ENCODE peak calls at places on chromosomes 3 and 15, in five cellular contexts. One of them, this sample, is unnamed.

GRCh38 chr15:40100133-40100946 is 8.3 kb downstream of the BMF start:
- DNase-seq in HFF-Myc: no peak
- DNase-seq in HepG2: no peak
- DNase-seq in Panc1: no peak
- DNase-seq in AG04450: no peak
- DNase-seq in this sample: no peak

GRCh38 chr3:185764168-185764988 is 60.5 kb downstream of the IGF2BP2 start:
- DNase-seq in HFF-Myc: no peak
- DNase-seq in HepG2: no peak
- DNase-seq in Panc1: no peak
- DNase-seq in AG04450: no peak
- DNase-seq in this sample: no peak

GRCh38 chr3:38533285-38533994 is 37.3 kb downstream of the EXOG start:
- DNase-seq in HFF-Myc: no peak
- DNase-seq in HepG2: no peak
- DNase-seq in Panc1: no peak
- DNase-seq in AG04450: no peak
- DNase-seq in this sample: no peak

GRCh38 chr15:67142142-67143092 is 77.0 kb downstream of the SMAD3 start:
- DNase-seq in HFF-Myc: no peak
- DNase-seq in HepG2: no peak
- DNase-seq in Panc1: no peak
- DNase-seq in AG04450: no peak
- DNase-seq in this sample: no peak

GRCh38 chr15:97521390-97521789 is 439.1 kb upstream of the ARRDC4 start:
- DNase-seq in HFF-Myc: no peak
- DNase-seq in HepG2: no peak
- DNase-seq in Panc1: no peak
- DNase-seq in AG04450: no peak
- DNase-seq in this sample: no peak

GRCh38 chr3:96719921-96720320 is 94.5 kb upstream of the EPHA6 start:
- DNase-seq in HFF-Myc: no peak
- DNase-seq in HepG2: no peak
- DNase-seq in Panc1: no peak
- DNase-seq in AG04450: no peak
- DNase-seq in this sample: no peak

GRCh38 chr3:98786364-98786930 is 23.3 kb downstream of the ST3GAL6 start:
- DNase-seq in HFF-Myc: no peak
- DNase-seq in HepG2: peak; percentile 89
- DNase-seq in Panc1: no peak
- DNase-seq in AG04450: no peak
- DNase-seq in this sample: no peak

GRCh38 chr15:62850791-62851291 is 191.7 kb upstream of the TPM1 start:
- DNase-seq in HFF-Myc: peak; percentile 32
- DNase-seq in HepG2: peak; percentile 83
- DNase-seq in Panc1: no peak
- DNase-seq in AG04450: peak; percentile 56
- DNase-seq in this sample: peak; percentile 65

GRCh38 chr15:48176097-48176496 is 2.0 kb downstream of the MYEF2 start:
- DNase-seq in HFF-Myc: peak; percentile 2
- DNase-seq in HepG2: no peak
- DNase-seq in Panc1: no peak
- DNase-seq in AG04450: no peak
- DNase-seq in this sample: no peak

GRCh38 chr3:140100479-140100878 is 165.5 kb downstream of the CLSTN2 start:
- DNase-seq in HFF-Myc: no peak
- DNase-seq in HepG2: no peak
- DNase-seq in Panc1: no peak
- DNase-seq in AG04450: no peak
- DNase-seq in this sample: no peak

GRCh38 chr15:98505611-98506031 is 142.7 kb upstream of the IGF1R start:
- DNase-seq in HFF-Myc: no peak
- DNase-seq in HepG2: no peak
- DNase-seq in Panc1: no peak
- DNase-seq in AG04450: no peak
- DNase-seq in this sample: no peak

GRCh38 chr15:60972866-60973265 is 256.2 kb downstream of the RORA start:
- DNase-seq in HFF-Myc: no peak
- DNase-seq in HepG2: no peak
- DNase-seq in Panc1: no peak
- DNase-seq in AG04450: peak; percentile 48
- DNase-seq in this sample: peak; percentile 24

GRCh38 chr3:66572090-66572632 is 71.3 kb upstream of the LRIG1 start:
- DNase-seq in HFF-Myc: no peak
- DNase-seq in HepG2: no peak
- DNase-seq in Panc1: no peak
- DNase-seq in AG04450: no peak
- DNase-seq in this sample: no peak

GRCh38 chr15:77387355-77388105 is 32.4 kb downstream of the PEAK1 start:
- DNase-seq in HFF-Myc: no peak
- DNase-seq in HepG2: no peak
- DNase-seq in Panc1: no peak
- DNase-seq in AG04450: no peak
- DNase-seq in this sample: no peak

GRCh38 chr3:53850895-53851294 is 4.5 kb downstream of the IL17RB start:
- DNase-seq in HFF-Myc: peak; percentile 47
- DNase-seq in HepG2: no peak
- DNase-seq in Panc1: no peak
- DNase-seq in AG04450: peak; percentile 24
- DNase-seq in this sample: no peak

GRCh38 chr3:105758451-105758850 is 110.4 kb downstream of the CBLB start:
- DNase-seq in HFF-Myc: no peak
- DNase-seq in HepG2: no peak
- DNase-seq in Panc1: no peak
- DNase-seq in AG04450: no peak
- DNase-seq in this sample: no peak

GRCh38 chr15:52788099-52788986 is 1.8 kb downstream of the ONECUT1 start:
- DNase-seq in HFF-Myc: no peak
- DNase-seq in HepG2: no peak
- DNase-seq in Panc1: no peak
- DNase-seq in AG04450: no peak
- DNase-seq in this sample: no peak

GRCh38 chr15:42681119-42681518 is 55.8 kb downstream of the CDAN1 start:
- DNase-seq in HFF-Myc: no peak
- DNase-seq in HepG2: no peak
- DNase-seq in Panc1: no peak
- DNase-seq in AG04450: no peak
- DNase-seq in this sample: no peak
- H3K4me3 ChIP-seq in HFF-Myc: no peak overlapping the region
- H3K4me3 ChIP-seq in HepG2: no peak overlapping the region
- H3K4me3 ChIP-seq in Panc1: no peak overlapping the region
- H3K4me3 ChIP-seq in AG04450: no peak overlapping the region
- H3K4me3 ChIP-seq in this sample: no peak overlapping the region

GRCh38 chr3:187368765-187369450 is 723 bp downstream of the RTP4 start:
- DNase-seq in HFF-Myc: no peak
- DNase-seq in HepG2: no peak
- DNase-seq in Panc1: no peak
- DNase-seq in AG04450: no peak
- DNase-seq in this sample: no peak
- H3K4me3 ChIP-seq in HFF-Myc: no peak overlapping the region
- H3K4me3 ChIP-seq in HepG2: peak overlapping the region; percentile 38
- H3K4me3 ChIP-seq in Panc1: peak overlapping the region; percentile 58
- H3K4me3 ChIP-seq in AG04450: no peak overlapping the region
- H3K4me3 ChIP-seq in this sample: no peak overlapping the region

GRCh38 chr15:70490148-70490837 is 273.1 kb downstream of the UACA start:
- DNase-seq in HFF-Myc: no peak
- DNase-seq in HepG2: no peak
- DNase-seq in Panc1: no peak
- DNase-seq in AG04450: no peak
- DNase-seq in this sample: no peak
- H3K4me3 ChIP-seq in HFF-Myc: no peak overlapping the region
- H3K4me3 ChIP-seq in HepG2: no peak overlapping the region
- H3K4me3 ChIP-seq in Panc1: no peak overlapping the region
- H3K4me3 ChIP-seq in AG04450: no peak overlapping the region
- H3K4me3 ChIP-seq in this sample: no peak overlapping the region

DNA sequence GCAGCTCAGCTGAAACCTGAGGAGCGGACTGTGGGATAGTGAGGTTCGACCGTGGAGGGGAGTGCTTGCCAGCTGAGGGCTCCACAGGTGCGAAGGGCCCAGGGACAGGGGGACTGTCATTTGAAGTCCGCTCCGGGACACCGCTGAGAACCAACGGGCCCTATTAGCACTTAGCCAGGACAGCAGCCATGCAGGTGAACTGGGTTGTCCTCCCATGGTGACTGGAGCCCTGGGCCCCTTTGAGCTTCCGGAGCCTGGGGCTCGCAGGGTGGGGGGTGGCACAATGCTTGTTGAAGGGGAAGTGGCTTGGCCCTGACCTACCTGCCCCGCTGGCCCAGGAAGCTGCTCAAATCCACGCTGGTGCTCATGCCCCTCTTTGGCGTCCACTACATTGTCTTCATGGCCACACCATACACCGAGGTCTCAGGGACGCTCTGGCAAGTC is 24.7 kb downstream of the PTH1R start:
- DNase-seq in HFF-Myc: no peak
- DNase-seq in HepG2: no peak
- DNase-seq in Panc1: no peak
- DNase-seq in AG04450: no peak
- DNase-seq in this sample: no peak
- H3K4me3 ChIP-seq in HFF-Myc: no peak overlapping the region
- H3K4me3 ChIP-seq in HepG2: no peak overlapping the region
- H3K4me3 ChIP-seq in Panc1: no peak overlapping the region
- H3K4me3 ChIP-seq in AG04450: no peak overlapping the region
- H3K4me3 ChIP-seq in this sample: no peak overlapping the region

DNA sequence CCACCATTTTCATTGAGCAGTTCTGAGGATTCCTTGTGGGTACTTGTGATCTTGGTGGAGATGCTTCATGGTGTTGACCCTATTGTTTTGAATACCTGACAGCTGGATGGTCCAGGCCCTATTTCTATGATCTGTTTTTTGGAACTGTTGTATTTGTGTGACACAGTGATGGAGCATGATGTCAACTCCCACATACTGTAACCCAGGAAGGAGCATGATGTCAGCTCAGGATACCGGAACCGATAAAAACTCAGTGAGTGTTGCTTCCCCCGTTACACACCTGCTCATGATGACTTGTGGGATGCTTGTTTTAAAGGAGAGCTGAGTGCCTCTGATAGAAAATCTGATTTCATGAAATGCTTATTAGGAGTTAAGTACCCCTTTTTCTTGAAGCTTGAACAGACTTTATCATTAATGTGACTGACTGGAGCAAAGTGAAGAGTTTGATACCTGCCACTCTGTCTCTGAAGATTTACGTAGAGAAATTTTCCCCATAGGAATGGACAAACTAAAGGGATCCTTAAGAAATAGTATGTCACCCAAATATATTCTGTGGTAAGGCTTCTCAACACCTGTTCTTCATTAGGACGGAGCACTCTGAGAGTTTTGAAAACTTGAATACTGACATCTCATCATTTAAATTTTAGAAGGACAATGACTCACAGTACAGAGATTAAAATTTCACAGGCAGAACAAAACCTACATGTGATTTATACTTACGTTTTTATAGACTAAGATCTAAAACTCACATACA is 45.3 kb downstream of the ZBTB38 start:
- DNase-seq in HFF-Myc: no peak
- DNase-seq in HepG2: no peak
- DNase-seq in Panc1: no peak
- DNase-seq in AG04450: no peak
- DNase-seq in this sample: no peak
- H3K4me3 ChIP-seq in HFF-Myc: no peak overlapping the region
- H3K4me3 ChIP-seq in HepG2: no peak overlapping the region
- H3K4me3 ChIP-seq in Panc1: no peak overlapping the region
- H3K4me3 ChIP-seq in AG04450: no peak overlapping the region
- H3K4me3 ChIP-seq in this sample: no peak overlapping the region